ENCODE peak calls at places on chromosomes 7 and 10, in six cellular contexts. One of them, this sample, is unnamed.

GRCh38 chr7:6012355-6013104 is 3.5 kb downstream of the AIMP2 start:
- DNase-seq in effector memory CD4-positive, alpha-beta T cell: no peak
- DNase-seq in MM.1S: no peak
- DNase-seq in cardiac muscle cell: peak
- DNase-seq in adrenal gland: no peak
- DNase-seq in left ventricle myocardium inferior: no peak
- DNase-seq in this sample: no peak

GRCh38 chr10:73923935-73924598 is 13.1 kb downstream of the PLAU start:
- DNase-seq in effector memory CD4-positive, alpha-beta T cell: no peak
- DNase-seq in MM.1S: no peak
- DNase-seq in cardiac muscle cell: no peak
- DNase-seq in adrenal gland: no peak
- DNase-seq in left ventricle myocardium inferior: no peak
- DNase-seq in this sample: no peak

GRCh38 chr7:22193361-22194016 is 163.5 kb downstream of the RAPGEF5 start:
- DNase-seq in effector memory CD4-positive, alpha-beta T cell: no peak
- DNase-seq in MM.1S: no peak
- DNase-seq in cardiac muscle cell: peak
- DNase-seq in adrenal gland: peak
- DNase-seq in left ventricle myocardium inferior: peak
- DNase-seq in this sample: no peak

GRCh38 chr10:95545981-95546380 is 15.2 kb downstream of the SORBS1 start:
- DNase-seq in effector memory CD4-positive, alpha-beta T cell: no peak
- DNase-seq in MM.1S: no peak
- DNase-seq in cardiac muscle cell: no peak
- DNase-seq in adrenal gland: no peak
- DNase-seq in left ventricle myocardium inferior: no peak
- DNase-seq in this sample: no peak

GRCh38 chr7:22660293-22660692 is 66.7 kb upstream of the IL6 start:
- DNase-seq in effector memory CD4-positive, alpha-beta T cell: no peak
- DNase-seq in MM.1S: no peak
- DNase-seq in cardiac muscle cell: no peak
- DNase-seq in adrenal gland: no peak
- DNase-seq in left ventricle myocardium inferior: no peak
- DNase-seq in this sample: no peak

GRCh38 chr10:132066186-132066585 is 440 bp downstream of the JAKMIP3 start:
- DNase-seq in effector memory CD4-positive, alpha-beta T cell: no peak
- DNase-seq in MM.1S: no peak
- DNase-seq in cardiac muscle cell: peak
- DNase-seq in adrenal gland: no peak
- DNase-seq in left ventricle myocardium inferior: no peak
- DNase-seq in this sample: no peak

GRCh38 chr10:114022292-114022691 is 21.4 kb upstream of the ADRB1 start:
- DNase-seq in effector memory CD4-positive, alpha-beta T cell: no peak
- DNase-seq in MM.1S: no peak
- DNase-seq in cardiac muscle cell: peak
- DNase-seq in adrenal gland: no peak
- DNase-seq in left ventricle myocardium inferior: peak
- DNase-seq in this sample: no peak

GRCh38 chr7:91310829-91311460 is 46.7 kb downstream of the FZD1 start:
- DNase-seq in effector memory CD4-positive, alpha-beta T cell: no peak
- DNase-seq in MM.1S: no peak
- DNase-seq in cardiac muscle cell: peak
- DNase-seq in adrenal gland: no peak
- DNase-seq in left ventricle myocardium inferior: peak
- DNase-seq in this sample: no peak

GRCh38 chr10:32139223-32140073 is 83.2 kb upstream of the KIF5B start:
- DNase-seq in effector memory CD4-positive, alpha-beta T cell: no peak
- DNase-seq in MM.1S: no peak
- DNase-seq in cardiac muscle cell: peak
- DNase-seq in adrenal gland: peak
- DNase-seq in left ventricle myocardium inferior: peak
- DNase-seq in this sample: peak

GRCh38 chr10:113680172-113681111 is 730 bp downstream of the CASP7 start:
- DNase-seq in effector memory CD4-positive, alpha-beta T cell: no peak
- DNase-seq in MM.1S: peak
- DNase-seq in cardiac muscle cell: peak
- DNase-seq in adrenal gland: peak
- DNase-seq in left ventricle myocardium inferior: peak
- DNase-seq in this sample: peak

GRCh38 chr7:77239471-77239870 is 39.9 kb upstream of the FGL2 start:
- DNase-seq in effector memory CD4-positive, alpha-beta T cell: no peak
- DNase-seq in MM.1S: no peak
- DNase-seq in cardiac muscle cell: no peak
- DNase-seq in adrenal gland: no peak
- DNase-seq in left ventricle myocardium inferior: no peak
- DNase-seq in this sample: no peak

GRCh38 chr10:58892039-58892665 is 284.3 kb upstream of the PHYHIPL start:
- DNase-seq in effector memory CD4-positive, alpha-beta T cell: no peak
- DNase-seq in MM.1S: no peak
- DNase-seq in cardiac muscle cell: peak
- DNase-seq in adrenal gland: peak
- DNase-seq in left ventricle myocardium inferior: peak
- DNase-seq in this sample: no peak

GRCh38 chr7:128302110-128302509 is 41.6 kb downstream of the RBM28 start:
- DNase-seq in effector memory CD4-positive, alpha-beta T cell: no peak
- DNase-seq in MM.1S: no peak
- DNase-seq in cardiac muscle cell: no peak
- DNase-seq in adrenal gland: no peak
- DNase-seq in left ventricle myocardium inferior: peak
- DNase-seq in this sample: no peak

GRCh38 chr10:114195079-114195478 is 15.9 kb downstream of the TDRD1 start:
- DNase-seq in effector memory CD4-positive, alpha-beta T cell: no peak
- DNase-seq in MM.1S: peak
- DNase-seq in cardiac muscle cell: no peak
- DNase-seq in adrenal gland: no peak
- DNase-seq in left ventricle myocardium inferior: no peak
- DNase-seq in this sample: no peak

GRCh38 chr7:19852192-19852591 is 78.8 kb upstream of the TMEM196 start:
- DNase-seq in effector memory CD4-positive, alpha-beta T cell: no peak
- DNase-seq in MM.1S: no peak
- DNase-seq in cardiac muscle cell: no peak
- DNase-seq in adrenal gland: no peak
- DNase-seq in left ventricle myocardium inferior: no peak
- DNase-seq in this sample: no peak

GRCh38 chr7:27897441-27897847 is 157.5 kb downstream of the TAX1BP1 start:
- DNase-seq in effector memory CD4-positive, alpha-beta T cell: no peak
- DNase-seq in MM.1S: no peak
- DNase-seq in cardiac muscle cell: no peak
- DNase-seq in adrenal gland: no peak
- DNase-seq in left ventricle myocardium inferior: no peak
- DNase-seq in this sample: no peak

GRCh38 chr7:27899601-27900000 is 159.6 kb downstream of the TAX1BP1 start:
- DNase-seq in effector memory CD4-positive, alpha-beta T cell: no peak
- DNase-seq in MM.1S: no peak
- DNase-seq in cardiac muscle cell: no peak
- DNase-seq in adrenal gland: no peak
- DNase-seq in left ventricle myocardium inferior: no peak
- DNase-seq in this sample: no peak

GRCh38 chr7:27898735-27899134 is 158.8 kb downstream of the TAX1BP1 start:
- DNase-seq in effector memory CD4-positive, alpha-beta T cell: no peak
- DNase-seq in MM.1S: no peak
- DNase-seq in cardiac muscle cell: no peak
- DNase-seq in adrenal gland: no peak
- DNase-seq in left ventricle myocardium inferior: no peak
- DNase-seq in this sample: no peak

GRCh38 chr7:27900006-27900405 is 160.0 kb downstream of the TAX1BP1 start:
- DNase-seq in effector memory CD4-positive, alpha-beta T cell: no peak
- DNase-seq in MM.1S: no peak
- DNase-seq in cardiac muscle cell: no peak
- DNase-seq in adrenal gland: no peak
- DNase-seq in left ventricle myocardium inferior: no peak
- DNase-seq in this sample: no peak

GRCh38 chr7:27901028-27901760 is 161.2 kb downstream of the TAX1BP1 start:
- DNase-seq in effector memory CD4-positive, alpha-beta T cell: no peak
- DNase-seq in MM.1S: peak
- DNase-seq in cardiac muscle cell: peak
- DNase-seq in adrenal gland: peak
- DNase-seq in left ventricle myocardium inferior: no peak
- DNase-seq in this sample: no peak
- H3K27ac ChIP-seq in effector memory CD4-positive, alpha-beta T cell: no peak
- H3K27ac ChIP-seq in MM.1S: no peak
- H3K27ac ChIP-seq in cardiac muscle cell: no peak
- H3K27ac ChIP-seq in adrenal gland: peak
- H3K27ac ChIP-seq in left ventricle myocardium inferior: peak
- H3K27ac ChIP-seq in this sample: peak

GRCh38 chr10:86971146-86971991 is 3.1 kb downstream of the ADIRF start:
- DNase-seq in effector memory CD4-positive, alpha-beta T cell: peak
- DNase-seq in MM.1S: peak
- DNase-seq in cardiac muscle cell: peak
- DNase-seq in adrenal gland: peak
- DNase-seq in left ventricle myocardium inferior: peak
- DNase-seq in this sample: peak
- H3K27ac ChIP-seq in effector memory CD4-positive, alpha-beta T cell: peak
- H3K27ac ChIP-seq in MM.1S: peak
- H3K27ac ChIP-seq in cardiac muscle cell: peak
- H3K27ac ChIP-seq in adrenal gland: peak
- H3K27ac ChIP-seq in left ventricle myocardium inferior: peak
- H3K27ac ChIP-seq in this sample: peak

GRCh38 chr7:139232377-139232717 is 1.3 kb downstream of the UBN2 start:
- DNase-seq in effector memory CD4-positive, alpha-beta T cell: no peak
- DNase-seq in MM.1S: peak
- DNase-seq in cardiac muscle cell: no peak
- DNase-seq in adrenal gland: no peak
- DNase-seq in left ventricle myocardium inferior: no peak
- DNase-seq in this sample: no peak
- H3K27ac ChIP-seq in effector memory CD4-positive, alpha-beta T cell: no peak
- H3K27ac ChIP-seq in MM.1S: no peak
- H3K27ac ChIP-seq in cardiac muscle cell: no peak
- H3K27ac ChIP-seq in adrenal gland: no peak
- H3K27ac ChIP-seq in left ventricle myocardium inferior: peak
- H3K27ac ChIP-seq in this sample: peak

GRCh38 chr7:136079478-136079892 is 102.3 kb upstream of the MTPN start:
- DNase-seq in effector memory CD4-positive, alpha-beta T cell: no peak
- DNase-seq in MM.1S: no peak
- DNase-seq in cardiac muscle cell: no peak
- DNase-seq in adrenal gland: no peak
- DNase-seq in left ventricle myocardium inferior: no peak
- DNase-seq in this sample: no peak
- H3K27ac ChIP-seq in effector memory CD4-positive, alpha-beta T cell: no peak
- H3K27ac ChIP-seq in MM.1S: no peak
- H3K27ac ChIP-seq in cardiac muscle cell: no peak
- H3K27ac ChIP-seq in adrenal gland: no peak
- H3K27ac ChIP-seq in left ventricle myocardium inferior: no peak
- H3K27ac ChIP-seq in this sample: no peak

DNA sequence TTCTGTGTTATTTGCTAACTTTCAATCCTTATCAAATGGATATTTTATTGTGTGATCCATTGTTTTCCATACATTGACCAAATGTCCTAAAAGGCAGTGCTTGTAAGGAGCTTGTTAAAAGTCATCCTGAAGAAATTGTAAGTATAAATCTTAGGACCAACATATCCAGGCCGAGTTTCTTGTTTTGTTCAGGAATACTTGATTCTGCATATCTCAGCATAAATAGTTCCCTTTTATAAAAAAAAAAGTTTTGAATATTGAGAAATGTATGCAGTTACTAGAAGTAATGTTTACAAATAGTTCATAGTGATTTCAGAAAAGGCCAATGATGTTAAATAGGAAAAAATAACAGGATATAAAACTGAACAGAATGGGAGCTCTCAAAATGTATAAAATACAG is 6.7 kb downstream of the GRID1 start:
- DNase-seq in effector memory CD4-positive, alpha-beta T cell: no peak
- DNase-seq in MM.1S: no peak
- DNase-seq in cardiac muscle cell: no peak
- DNase-seq in adrenal gland: no peak
- DNase-seq in left ventricle myocardium inferior: no peak
- DNase-seq in this sample: no peak
- H3K27ac ChIP-seq in effector memory CD4-positive, alpha-beta T cell: no peak
- H3K27ac ChIP-seq in MM.1S: no peak
- H3K27ac ChIP-seq in cardiac muscle cell: no peak
- H3K27ac ChIP-seq in adrenal gland: no peak
- H3K27ac ChIP-seq in left ventricle myocardium inferior: no peak
- H3K27ac ChIP-seq in this sample: no peak

GRCh38 chr7:98993024-98993897 is 114.9 kb downstream of the TRRAP start:
- DNase-seq in effector memory CD4-positive, alpha-beta T cell: no peak
- DNase-seq in MM.1S: no peak
- DNase-seq in cardiac muscle cell: no peak
- DNase-seq in adrenal gland: no peak
- DNase-seq in left ventricle myocardium inferior: no peak
- DNase-seq in this sample: peak
- H3K27ac ChIP-seq in effector memory CD4-positive, alpha-beta T cell: no peak
- H3K27ac ChIP-seq in MM.1S: no peak
- H3K27ac ChIP-seq in cardiac muscle cell: no peak
- H3K27ac ChIP-seq in adrenal gland: no peak
- H3K27ac ChIP-seq in left ventricle myocardium inferior: no peak
- H3K27ac ChIP-seq in this sample: no peak

GRCh38 chr10:21978191-21978862 is 25.2 kb downstream of the DNAJC1 start:
- DNase-seq in effector memory CD4-positive, alpha-beta T cell: no peak
- DNase-seq in MM.1S: no peak
- DNase-seq in cardiac muscle cell: peak
- DNase-seq in adrenal gland: no peak
- DNase-seq in left ventricle myocardium inferior: no peak
- DNase-seq in this sample: no peak
- H3K27ac ChIP-seq in effector memory CD4-positive, alpha-beta T cell: no peak
- H3K27ac ChIP-seq in MM.1S: no peak
- H3K27ac ChIP-seq in cardiac muscle cell: no peak
- H3K27ac ChIP-seq in adrenal gland: no peak
- H3K27ac ChIP-seq in left ventricle myocardium inferior: no peak
- H3K27ac ChIP-seq in this sample: no peak

GRCh38 chr10:83516788-83517187 is 622.5 kb upstream of the GHITM start:
- DNase-seq in effector memory CD4-positive, alpha-beta T cell: no peak
- DNase-seq in MM.1S: no peak
- DNase-seq in cardiac muscle cell: no peak
- DNase-seq in adrenal gland: no peak
- DNase-seq in left ventricle myocardium inferior: no peak
- DNase-seq in this sample: no peak
- H3K27ac ChIP-seq in effector memory CD4-positive, alpha-beta T cell: no peak
- H3K27ac ChIP-seq in MM.1S: no peak
- H3K27ac ChIP-seq in cardiac muscle cell: no peak
- H3K27ac ChIP-seq in adrenal gland: no peak
- H3K27ac ChIP-seq in left ventricle myocardium inferior: no peak
- H3K27ac ChIP-seq in this sample: no peak

This sample was measured in ascending aorta.